ENCODE peak calls at places on chromosomes 7 and 10, in five cellular contexts. C is CD4-positive, alpha-beta memory T cell; P is uterus; J is fibroblast of lung; T is A549. S is an unnamed sample. For H3K9me3, the result is how much of the 10 kb centered on the place peaks cover.

GRCh38 chr7:29360633-29361625 is 166.4 kb downstream of the CHN2 start:
- DNase-seq in T (no peak), P (no peak), C (no peak), J (no peak), S (peak)

GRCh38 chr10:34492081-34492480 is 323.0 kb downstream of the PARD3 start:
- DNase-seq in J (no peak), T (peak), C (no peak), P (no peak), S (no peak)

GRCh38 chr10:37240223-37240622 is 114.8 kb downstream of the ANKRD30A start:
- DNase-seq in C (no peak), P (no peak), T (no peak), J (no peak), S (no peak)

GRCh38 chr7:151755131-151755787 is 121.7 kb downstream of the PRKAG2 start:
- DNase-seq in J (no peak), P (peak), T (no peak), C (no peak), S (no peak)

GRCh38 chr10:11742009-11742778 is at the start of gene ECHDC3:
- DNase-seq in P (peak), J (peak), C (peak), T (peak), S (no peak)

GRCh38 chr7:44224216-44224950 is 23.6 kb downstream of the YKT6 start:
- DNase-seq in C (no peak), J (no peak), P (no peak), T (no peak), S (peak)

GRCh38 chr7:17802056-17802455 is 138.2 kb downstream of the SNX13 start:
- DNase-seq in J (no peak), C (no peak), T (no peak), P (no peak), S (no peak)

GRCh38 chr10:23523251-23523650 is 84.4 kb downstream of the OTUD1 start:
- DNase-seq in P (no peak), T (no peak), C (no peak), J (no peak), S (no peak)

GRCh38 chr10:19638173-19638872 is 177.9 kb upstream of the PLXDC2 start:
- DNase-seq in P (no peak), C (no peak), J (peak), T (peak), S (no peak)
- H3K4me3 ChIP-seq in P (peak), C (no peak), J (peak), T (peak), S (peak)

GRCh38 chr7:27098493-27099223 is 2.9 kb upstream of the HOXA1 start:
- DNase-seq in T (no peak), P (peak), J (peak), C (no peak), S (no peak)
- H3K9me3 ChIP-seq in T (under half), P (under half), J (under half), C (under half), S (under half)

DNA sequence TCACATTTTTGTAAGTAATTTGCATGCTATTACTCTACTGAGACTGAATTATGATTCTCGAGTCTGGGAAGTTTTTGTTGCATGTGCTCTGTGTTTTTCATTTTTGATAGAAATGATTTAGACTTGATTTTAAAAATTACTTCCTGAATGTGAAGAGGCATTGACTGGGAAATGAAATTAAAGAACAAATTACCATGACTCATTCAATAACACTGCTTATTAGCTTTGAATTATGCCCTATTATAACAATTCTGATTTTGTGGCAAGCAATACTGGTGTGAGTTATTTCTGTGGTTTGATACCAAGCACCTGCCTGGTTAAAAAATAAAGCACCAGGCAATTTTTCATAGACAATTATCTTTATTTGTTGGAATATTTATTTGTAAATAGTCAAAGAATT is 546 bp downstream of the LSMEM1 start:
- DNase-seq in T (no peak), J (peak), P (no peak), C (no peak), S (no peak)
- H3K27ac ChIP-seq in T (no peak), J (peak), P (peak), C (no peak), S (peak)

GRCh38 chr10:35642793-35643114 is 658 bp upstream of the FZD8 start:
- DNase-seq in P (no peak), C (no peak), J (no peak), T (no peak), S (no peak)
- H3K4me3 ChIP-seq in P (peak), C (peak), J (peak), T (peak), S (peak)

GRCh38 chr7:156105337-156106106 is 293.3 kb upstream of the SHH start:
- DNase-seq in P (no peak), J (no peak), T (no peak), C (no peak), S (no peak)
- H3K9me3 ChIP-seq in P (under half), J (under half), T (under half), C (under half), S (under half)

DNA sequence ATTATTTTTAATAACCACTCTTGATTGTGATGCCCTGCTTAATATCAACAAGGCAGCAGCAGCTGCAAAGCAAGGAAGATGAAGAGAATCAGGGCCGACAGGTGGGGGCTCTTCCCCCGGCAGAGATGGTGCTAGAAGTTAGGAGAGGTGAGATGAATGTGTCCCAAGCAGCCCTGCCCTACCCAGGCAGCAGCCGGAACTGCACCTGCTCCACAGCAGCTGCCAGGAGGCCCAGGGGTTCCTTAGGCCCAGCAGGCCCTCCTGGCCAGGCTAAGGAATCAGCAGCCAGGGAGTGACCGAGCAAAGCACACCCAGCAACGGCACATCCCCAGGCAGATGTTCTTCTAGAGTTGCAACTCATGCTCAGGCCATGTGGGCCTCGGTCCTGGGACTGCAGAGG is 17.9 kb downstream of the AFAP1L2 start:
- DNase-seq in J (no peak), T (peak), P (no peak), C (no peak), S (no peak)
- H3K27ac ChIP-seq in J (no peak), T (no peak), P (no peak), C (no peak), S (no peak)

GRCh38 chr10:104353325-104354048 is at the start of gene CFAP58:
- DNase-seq in T (peak), C (peak), P (peak), J (peak), S (peak)
- H3K4me3 ChIP-seq in T (peak), C (peak), P (peak), J (peak), S (peak)

GRCh38 chr7:35652124-35652523 is 42.8 kb downstream of the HERPUD2 start:
- DNase-seq in T (no peak), C (no peak), P (no peak), J (no peak), S (no peak)
- H3K9me3 ChIP-seq in T (under half), C (under half), P (under half), J (under half), S (under half)

DNA sequence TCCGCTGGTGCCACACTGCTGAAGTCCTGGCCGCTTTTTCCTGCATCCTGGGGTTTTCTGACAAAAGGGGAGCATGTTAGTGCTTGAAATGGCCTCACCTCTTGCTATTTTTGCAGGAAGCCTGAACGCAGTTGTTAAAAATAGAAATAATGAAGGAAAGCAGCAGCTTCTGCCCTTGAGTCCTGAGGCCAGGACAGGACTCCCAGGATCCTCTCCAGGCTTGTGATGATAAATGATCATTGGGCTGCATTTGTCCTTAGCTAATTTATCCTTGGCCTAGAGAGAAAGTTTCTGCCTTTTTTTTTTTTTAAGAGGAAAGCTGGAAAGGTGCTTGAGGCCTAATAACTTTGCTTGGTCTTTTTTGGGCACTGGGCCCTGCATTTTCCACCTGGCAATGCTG is 17.7 kb upstream of the FAM20C start:
- DNase-seq in J (no peak), C (no peak), T (no peak), P (no peak), S (no peak)
- H3K27ac ChIP-seq in J (no peak), C (no peak), T (no peak), P (no peak), S (peak)

GRCh38 chr7:27118580-27118979 is 12.0 kb downstream of the HOXA4 start:
- DNase-seq in P (no peak), C (no peak), J (no peak), T (no peak), S (no peak)

GRCh38 chr7:27116962-27117686 is 13.4 kb downstream of the HOXA4 start:
- DNase-seq in J (peak), T (no peak), P (no peak), C (no peak), S (no peak)

GRCh38 chr7:27117687-27118491 is 12.7 kb downstream of the HOXA4 start:
- DNase-seq in C (no peak), T (peak), J (peak), P (no peak), S (peak)

GRCh38 chr7:27121656-27122055 is 8.9 kb downstream of the HOXA4 start:
- DNase-seq in J (peak), C (no peak), P (no peak), T (no peak), S (peak)

GRCh38 chr7:27119412-27119911 is 11.1 kb downstream of the HOXA4 start:
- DNase-seq in P (no peak), T (no peak), C (no peak), J (peak), S (peak)
- H3K4me3 ChIP-seq in P (no peak), T (no peak), C (no peak), J (no peak), S (no peak)

S was measured in breast epithelium.